ENCODE peak calls at places on chromosomes 3 and 15, in five cellular contexts. P, Z, J, X and I are unnamed samples.

GRCh38 chr3:70876154-70876553 is 563.7 kb upstream of the MDFIC2 start:
- DNase-seq in P (no peak), Z (no peak), J (no peak), X (no peak), I (no peak)

GRCh38 chr3:99658274-99658673 is 19.9 kb downstream of the COL8A1 start:
- DNase-seq in P (no peak), Z (no peak), J (no peak), X (no peak), I (no peak)

GRCh38 chr3:159548675-159549335 is 439.8 kb upstream of the IL12A start:
- DNase-seq in P (no peak), Z (no peak), J (no peak), X (no peak), I (no peak)

GRCh38 chr3:171620825-171621434 is 160.7 kb upstream of the TNIK start:
- DNase-seq in P (no peak), Z (no peak), J (no peak), X (no peak), I (no peak)

GRCh38 chr3:123552095-123552714 is 32.6 kb downstream of the HACD2 start:
- DNase-seq in P (no peak), Z (no peak), J (no peak), X (no peak), I (no peak)

GRCh38 chr3:52087728-52088127 is 31.4 kb upstream of the DUSP7 start:
- DNase-seq in P (no peak), Z (peak; percentile 40), J (no peak), X (no peak), I (no peak)

GRCh38 chr3:117871934-117872333 is 1162.4 kb downstream of the TUSC7 start:
- DNase-seq in P (no peak), Z (no peak), J (no peak), X (no peak), I (no peak)

GRCh38 chr3:11613851-11614491 is 29.7 kb downstream of the VGLL4 start:
- DNase-seq in P (no peak), Z (no peak), J (no peak), X (no peak), I (no peak)

GRCh38 chr3:169454823-169455222 is 208.7 kb downstream of the MECOM start:
- DNase-seq in P (no peak), Z (no peak), J (no peak), X (no peak), I (no peak)

GRCh38 chr15:89630260-89630659 is 25.0 kb downstream of the KIF7 start:
- DNase-seq in P (peak; percentile 22), Z (no peak), J (no peak), X (no peak), I (peak; percentile 5)

GRCh38 chr3:113166719-113167492 is 44.5 kb upstream of the BOC start:
- DNase-seq in P (no peak), Z (no peak), J (no peak), X (peak; percentile 56), I (peak; percentile 15)

GRCh38 chr15:64776402-64776786 is 1.0 kb upstream of the RBPMS2 start:
- DNase-seq in P (no peak), Z (no peak), J (no peak), X (no peak), I (no peak)

GRCh38 chr3:24338409-24338808 is 156.2 kb downstream of the THRB start:
- DNase-seq in P (no peak), Z (no peak), J (no peak), X (no peak), I (no peak)

GRCh38 chr3:179149239-179149887 is 1.2 kb downstream of the PIK3CA start:
- DNase-seq in P (no peak), Z (no peak), J (no peak), X (no peak), I (peak; percentile 22)

GRCh38 chr15:29770796-29771195 is 51.5 kb downstream of the TJP1 start:
- DNase-seq in P (no peak), Z (no peak), J (no peak), X (no peak), I (no peak)

GRCh38 chr3:123618768-123619484 is 34.1 kb upstream of the HACD2 start:
- DNase-seq in P (peak; percentile 60), Z (peak; percentile 78), J (no peak), X (no peak), I (peak; percentile 86)

GRCh38 chr3:161166051-161166450 is 55.1 kb upstream of the NMD3 start:
- DNase-seq in P (no peak), Z (no peak), J (no peak), X (no peak), I (no peak)

GRCh38 chr3:161175506-161175905 is 45.6 kb upstream of the NMD3 start:
- DNase-seq in P (no peak), Z (no peak), J (no peak), X (no peak), I (no peak)

GRCh38 chr3:161171639-161172552 is 49.2 kb upstream of the NMD3 start:
- DNase-seq in P (no peak), Z (no peak), J (no peak), X (no peak), I (peak; percentile 21)

GRCh38 chr3:161171113-161171512 is 50.0 kb upstream of the NMD3 start:
- DNase-seq in P (no peak), Z (no peak), J (no peak), X (no peak), I (peak; percentile 79)
- TF ChIP-seq POLR2A in P (no peak), Z (no peak), J (no peak), X (no peak), I (peak; percentile 13)

DNA sequence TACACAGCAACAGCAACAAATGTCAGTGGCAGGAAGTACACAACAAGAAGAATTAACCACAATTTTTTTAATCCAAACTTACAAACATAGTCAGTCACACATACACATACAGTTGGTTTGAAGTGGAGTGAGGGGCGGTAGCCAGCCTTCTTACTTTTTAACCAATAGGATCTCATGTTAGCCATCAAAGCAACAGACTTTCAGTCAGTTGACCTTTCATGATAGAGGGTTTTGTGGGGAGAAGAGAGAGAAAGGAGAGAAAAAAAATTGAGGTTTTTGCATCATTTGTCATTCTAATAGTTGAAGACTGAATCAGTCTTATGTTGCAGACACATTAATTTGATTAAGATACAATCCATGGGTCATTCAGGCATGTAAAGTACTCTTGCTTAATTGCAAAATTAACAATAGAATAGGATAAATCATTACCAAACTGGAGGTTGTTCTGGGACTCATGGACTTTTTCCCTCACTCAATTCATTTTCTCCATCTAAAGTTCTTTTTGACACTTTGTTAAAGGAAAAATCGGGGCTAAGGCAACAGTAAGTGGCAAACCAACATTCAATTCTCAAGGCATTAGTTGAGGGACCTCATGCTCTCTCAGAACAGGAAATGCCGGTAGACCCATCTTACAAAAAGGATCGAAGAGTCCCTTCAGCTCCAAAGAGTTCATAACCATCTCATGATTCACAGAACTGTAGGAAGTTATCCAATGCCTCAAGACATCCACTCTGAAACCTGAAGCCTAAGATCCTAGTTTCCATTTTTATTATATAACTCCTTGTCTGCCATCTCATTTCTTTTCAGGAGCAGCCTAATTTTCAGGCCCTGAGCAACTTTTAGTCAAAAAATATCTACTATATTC is 159.5 kb upstream of the LPP start:
- DNase-seq in P (no peak), Z (no peak), J (no peak), X (no peak), I (no peak)
- H3K4me1 ChIP-seq in P (no peaks in the 10 kb centered on the region), Z (peaks cover 4% of the 10 kb centered on the region), J (no peaks in the 10 kb centered on the region), X (no peaks in the 10 kb centered on the region), I (no peaks in the 10 kb centered on the region)

DNA sequence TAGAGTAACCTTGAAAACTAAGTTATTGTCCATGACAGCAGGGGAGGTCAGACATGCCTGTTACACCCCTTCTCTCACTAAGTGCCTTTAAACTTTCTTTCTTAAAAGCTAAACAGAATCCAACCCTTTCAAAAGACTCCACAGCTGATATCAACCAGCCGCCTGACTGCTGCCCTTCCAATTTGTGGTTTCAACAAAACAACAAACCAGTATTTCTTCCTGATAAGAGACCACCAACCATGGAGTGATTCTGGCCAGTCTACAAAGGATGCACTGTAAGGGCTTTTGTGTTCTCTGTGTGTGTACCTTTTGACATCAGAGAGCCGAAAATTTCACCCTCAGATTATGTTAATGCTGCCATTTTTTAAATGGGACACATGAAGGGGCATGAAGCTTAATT is 1204.2 kb downstream of the ROBO2 start:
- DNase-seq in P (no peak), Z (no peak), J (no peak), X (no peak), I (no peak)
- TF ChIP-seq POLR2A in P (no peak), Z (no peak), J (no peak), X (no peak), I (no peak)

DNA sequence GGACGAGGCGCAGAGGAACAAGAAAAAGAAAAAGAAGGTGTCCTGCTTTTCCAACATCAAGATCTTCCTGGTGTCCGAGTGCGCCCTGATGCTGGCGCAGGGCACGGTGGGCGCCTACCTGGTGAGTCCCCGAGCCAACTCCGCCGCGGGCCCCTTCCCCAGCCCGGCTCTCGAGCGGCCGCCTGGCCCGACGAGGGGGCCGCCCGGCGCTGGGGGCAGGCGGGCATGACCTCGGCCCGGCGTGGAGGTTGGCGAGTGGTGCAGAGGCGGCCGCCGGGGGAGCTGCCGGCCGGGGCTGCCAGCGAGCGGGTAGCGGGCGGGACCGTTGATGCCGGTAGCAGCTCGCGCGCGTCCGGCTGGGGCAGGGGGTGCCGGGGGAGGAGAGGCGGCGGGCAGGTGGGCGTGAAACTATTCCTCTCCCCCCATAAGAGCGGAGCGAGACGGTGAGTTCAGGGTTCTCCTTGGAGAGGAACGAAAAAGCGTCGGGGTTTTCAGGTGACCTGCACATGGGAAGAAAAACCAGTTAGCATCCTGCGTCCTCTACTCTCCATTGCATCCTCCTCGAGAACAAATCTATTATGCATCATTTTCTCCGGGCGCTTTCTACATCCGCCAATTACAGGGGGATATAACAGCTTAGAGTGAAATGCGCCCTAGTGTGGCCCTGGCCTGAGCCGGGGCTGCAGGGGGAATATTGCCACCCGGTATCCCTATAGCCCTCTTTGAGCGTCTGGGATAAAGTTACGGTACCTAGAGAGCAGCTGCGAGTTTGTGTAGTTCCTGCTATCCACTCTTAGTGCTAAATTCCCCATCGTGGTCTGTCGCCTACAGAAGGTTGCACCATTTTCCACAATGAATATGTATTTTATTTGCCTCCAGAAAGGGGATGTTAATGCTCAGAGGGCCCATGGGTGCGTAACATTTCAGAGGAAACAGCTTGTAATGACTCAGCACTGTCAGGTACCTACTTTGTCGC is 748 bp downstream of the SLCO3A1 start:
- DNase-seq in P (peak; percentile 42), Z (peak; percentile 86), J (peak; percentile 55), X (peak; percentile 41), I (peak; percentile 57)
- H3K4me1 ChIP-seq in P (peaks cover 15% of the 10 kb centered on the region), Z (peaks cover 78% of the 10 kb centered on the region), J (no peaks in the 10 kb centered on the region), X (peaks cover 3% of the 10 kb centered on the region), I (peaks cover 10% of the 10 kb centered on the region)

GRCh38 chr3:137171834-137172603 is 214.2 kb downstream of the IL20RB start:
- DNase-seq in P (no peak), Z (no peak), J (no peak), X (no peak), I (no peak)
- TF ChIP-seq POLR2A in P (no peak), Z (no peak), J (no peak), X (no peak), I (no peak)